ENCODE peak calls at places on chromosomes 7 and 10, in six cellular contexts. One of them, this sample, is unnamed.
A peak's percentile ranks its signal among the peaks of the same experiment; 100 is the strongest.

GRCh38 chr10:102493771-102494170 is 8.7 kb downstream of the ACTR1A start:
- DNase-seq in EH: no peak
- DNase-seq in RWPE2: no peak
- DNase-seq in T-cell: no peak
- DNase-seq in amygdala: no peak
- DNase-seq in occipital lobe: no peak
- DNase-seq in this sample: no peak

GRCh38 chr10:96339956-96340904 is 18.6 kb downstream of the OPALIN start:
- DNase-seq in T-cell: peak; percentile 57
- DNase-seq in RWPE2: no peak
- DNase-seq in EH: peak; percentile 68
- DNase-seq in amygdala: peak; percentile 55
- DNase-seq in occipital lobe: no peak
- DNase-seq in this sample: peak; percentile 13

GRCh38 chr10:102540023-102540422 is 36.3 kb downstream of the SUFU start:
- DNase-seq in amygdala: no peak
- DNase-seq in RWPE2: no peak
- DNase-seq in EH: peak; percentile 30
- DNase-seq in T-cell: no peak
- DNase-seq in occipital lobe: no peak
- DNase-seq in this sample: no peak

GRCh38 chr10:103915794-103916193 is 2.2 kb downstream of the STN1 start:
- DNase-seq in RWPE2: no peak
- DNase-seq in amygdala: no peak
- DNase-seq in occipital lobe: no peak
- DNase-seq in T-cell: peak; percentile 19
- DNase-seq in EH: peak; percentile 30
- DNase-seq in this sample: peak; percentile 71

GRCh38 chr7:124700655-124701054 is 64.9 kb downstream of the GPR37 start:
- DNase-seq in RWPE2: no peak
- DNase-seq in EH: no peak
- DNase-seq in amygdala: no peak
- DNase-seq in T-cell: no peak
- DNase-seq in occipital lobe: no peak
- DNase-seq in this sample: no peak

GRCh38 chr10:5530412-5530806 is 5.6 kb downstream of the CALML3 start:
- DNase-seq in amygdala: no peak
- DNase-seq in RWPE2: no peak
- DNase-seq in T-cell: no peak
- DNase-seq in occipital lobe: no peak
- DNase-seq in EH: no peak
- DNase-seq in this sample: no peak

GRCh38 chr7:70836946-70837345 is 295.0 kb upstream of the GALNT17 start:
- DNase-seq in occipital lobe: no peak
- DNase-seq in EH: no peak
- DNase-seq in amygdala: no peak
- DNase-seq in RWPE2: no peak
- DNase-seq in T-cell: no peak
- DNase-seq in this sample: no peak

GRCh38 chr7:33393770-33394169 is 264.4 kb downstream of the BBS9 start:
- DNase-seq in RWPE2: no peak
- DNase-seq in EH: no peak
- DNase-seq in amygdala: no peak
- DNase-seq in T-cell: no peak
- DNase-seq in occipital lobe: no peak
- DNase-seq in this sample: no peak

GRCh38 chr10:77582710-77583115 is 54.9 kb downstream of the KCNMA1 start:
- DNase-seq in amygdala: no peak
- DNase-seq in occipital lobe: no peak
- DNase-seq in EH: peak; percentile 91
- DNase-seq in RWPE2: peak; percentile 89
- DNase-seq in T-cell: no peak
- DNase-seq in this sample: no peak

GRCh38 chr10:3071405-3072198 is 4.3 kb downstream of the PFKP start:
- DNase-seq in RWPE2: no peak
- DNase-seq in amygdala: no peak
- DNase-seq in T-cell: no peak
- DNase-seq in EH: peak; percentile 80
- DNase-seq in occipital lobe: no peak
- DNase-seq in this sample: no peak

GRCh38 chr7:101953248-101953819 is 135.9 kb downstream of the CUX1 start:
- DNase-seq in RWPE2: no peak
- DNase-seq in T-cell: no peak
- DNase-seq in EH: peak; percentile 83
- DNase-seq in occipital lobe: peak; percentile 18
- DNase-seq in amygdala: no peak
- DNase-seq in this sample: no peak

GRCh38 chr7:6160191-6160623 is 112.2 kb downstream of the CYTH3 start:
- DNase-seq in amygdala: no peak
- DNase-seq in T-cell: no peak
- DNase-seq in occipital lobe: peak; percentile 38
- DNase-seq in RWPE2: no peak
- DNase-seq in EH: peak; percentile 86
- DNase-seq in this sample: no peak

GRCh38 chr7:157693521-157694388 is 357.0 kb downstream of the DNAJB6 start:
- DNase-seq in amygdala: no peak
- DNase-seq in RWPE2: no peak
- DNase-seq in T-cell: no peak
- DNase-seq in occipital lobe: no peak
- DNase-seq in EH: no peak
- DNase-seq in this sample: no peak

GRCh38 chr10:11189581-11190376 is 172.1 kb downstream of the CELF2 start:
- DNase-seq in RWPE2: no peak
- DNase-seq in T-cell: no peak
- DNase-seq in occipital lobe: no peak
- DNase-seq in amygdala: no peak
- DNase-seq in EH: peak; percentile 22
- DNase-seq in this sample: no peak

GRCh38 chr7:132362059-132362458 is 214.2 kb downstream of the PLXNA4 start:
- DNase-seq in RWPE2: no peak
- DNase-seq in T-cell: no peak
- DNase-seq in EH: no peak
- DNase-seq in amygdala: no peak
- DNase-seq in occipital lobe: no peak
- DNase-seq in this sample: no peak

GRCh38 chr10:131207176-131207575 is 104.3 kb downstream of the TCERG1L start:
- DNase-seq in EH: no peak
- DNase-seq in RWPE2: peak; percentile 19
- DNase-seq in T-cell: no peak
- DNase-seq in amygdala: no peak
- DNase-seq in occipital lobe: no peak
- DNase-seq in this sample: no peak

GRCh38 chr7:152336754-152337368 is 98.9 kb downstream of the KMT2C start:
- DNase-seq in occipital lobe: no peak
- DNase-seq in amygdala: no peak
- DNase-seq in EH: peak; percentile 63
- DNase-seq in T-cell: no peak
- DNase-seq in RWPE2: no peak
- DNase-seq in this sample: peak; percentile 40

GRCh38 chr10:38159007-38159406 is 64.9 kb downstream of the ZNF37A start:
- DNase-seq in occipital lobe: no peak
- DNase-seq in RWPE2: no peak
- DNase-seq in T-cell: no peak
- DNase-seq in EH: no peak
- DNase-seq in amygdala: no peak
- DNase-seq in this sample: no peak

GRCh38 chr10:102542800-102543418 is 39.1 kb downstream of the SUFU start:
- DNase-seq in RWPE2: no peak
- DNase-seq in amygdala: no peak
- DNase-seq in T-cell: no peak
- DNase-seq in occipital lobe: no peak
- DNase-seq in EH: peak; percentile 69
- DNase-seq in this sample: no peak

This sample was measured in immature natural killer cell.